ENCODE peak calls at places on chromosomes 7 and 10, in seven cellular contexts. X, Z, M, U, S, G and H are unnamed samples.

GRCh38 chr7:47786557-47787248 is 161.6 kb downstream of the PKD1L1 start:
- DNase-seq in M (peak; percentile 55), G (peak; percentile 84), X (peak; percentile 42), Z (peak; percentile 22), S (peak; percentile 100), U (no peak), H (peak; percentile 75)

GRCh38 chr7:93165447-93165846 is 17.3 kb upstream of the SAMD9L start:
- DNase-seq in U (no peak), S (no peak), Z (no peak), M (no peak), G (no peak), X (no peak), H (no peak)

GRCh38 chr7:128217030-128217805 is 23.9 kb upstream of the LEP start:
- DNase-seq in G (no peak), X (no peak), M (no peak), Z (no peak), S (peak; percentile 36), U (no peak), H (no peak)

GRCh38 chr10:131453772-131454634 is 142.5 kb upstream of the TCERG1L start:
- DNase-seq in U (peak; percentile 22), M (peak; percentile 86), Z (peak; percentile 68), X (peak; percentile 93), S (peak; percentile 40), G (peak; percentile 71), H (peak; percentile 76)

GRCh38 chr10:77230194-77230593 is 407.4 kb downstream of the KCNMA1 start:
- DNase-seq in Z (no peak), S (peak; percentile 18), X (no peak), M (no peak), U (no peak), G (no peak), H (no peak)

GRCh38 chr10:106913294-106913693 is 251.2 kb downstream of the SORCS1 start:
- DNase-seq in G (no peak), M (no peak), X (no peak), Z (no peak), S (no peak), U (no peak), H (no peak)

GRCh38 chr10:17199351-17199804 is 2.1 kb downstream of the TRDMT1 start:
- DNase-seq in S (no peak), X (no peak), U (no peak), G (no peak), Z (no peak), M (no peak), H (no peak)

GRCh38 chr10:47317251-47317650 is 5.0 kb upstream of the GDF2 start:
- DNase-seq in S (no peak), Z (no peak), U (no peak), M (no peak), G (no peak), X (no peak), H (no peak)

GRCh38 chr10:42984035-42984610 is 92.7 kb upstream of the RET start:
- DNase-seq in M (no peak), X (no peak), Z (peak; percentile 2), S (no peak), U (no peak), G (no peak), H (peak; percentile 47)

GRCh38 chr7:157024716-157025115 is 14.3 kb upstream of the MNX1 start:
- DNase-seq in U (no peak), Z (no peak), M (no peak), G (no peak), X (no peak), S (no peak), H (no peak)

GRCh38 chr10:8404721-8405120 is 350.2 kb downstream of the GATA3 start:
- DNase-seq in M (no peak), S (no peak), X (no peak), U (no peak), Z (no peak), G (no peak), H (no peak)

GRCh38 chr10:50600831-50601466 is 22.8 kb downstream of the SGMS1 start:
- DNase-seq in U (no peak), M (no peak), X (no peak), S (peak; percentile 14), Z (no peak), G (no peak), H (no peak)

GRCh38 chr7:79930604-79931003 is 204.0 kb upstream of the GNAI1 start:
- DNase-seq in S (no peak), G (no peak), M (no peak), X (no peak), Z (no peak), U (no peak), H (no peak)

GRCh38 chr10:71737356-71738172 is 18.0 kb upstream of the C10orf105 start:
- DNase-seq in Z (peak; percentile 27), S (no peak), G (no peak), M (no peak), U (no peak), X (no peak), H (no peak)

GRCh38 chr7:97179454-97180104 is 62.1 kb downstream of the SDHAF3 start:
- DNase-seq in Z (peak; percentile 28), M (peak; percentile 22), S (peak; percentile 66), U (peak; percentile 44), G (no peak), X (peak; percentile 38), H (no peak)

GRCh38 chr10:114266521-114266920 is 27.5 kb downstream of the VWA2 start:
- DNase-seq in S (no peak), G (no peak), Z (no peak), X (no peak), M (no peak), U (no peak), H (no peak)

GRCh38 chr7:17043012-17043877 is 161.5 kb upstream of the AGR3 start:
- DNase-seq in S (peak; percentile 58), Z (no peak), M (no peak), U (no peak), G (no peak), X (no peak), H (no peak)

GRCh38 chr7:81482600-81483186 is 287.2 kb downstream of the HGF start:
- DNase-seq in S (peak; percentile 57), U (no peak), X (no peak), Z (no peak), G (no peak), M (no peak), H (no peak)

GRCh38 chr7:23470290-23471089 is at the start of gene IGF2BP3:
- DNase-seq in X (no peak), U (peak; percentile 86), G (no peak), M (no peak), Z (peak; percentile 89), S (peak; percentile 98), H (no peak)

GRCh38 chr7:30556854-30557644 is 37.6 kb upstream of the GARS1 start:
- DNase-seq in U (no peak), X (no peak), S (no peak), G (no peak), Z (no peak), M (no peak), H (no peak)

GRCh38 chr7:126856691-126857291 is 395.9 kb downstream of the GRM8 start:
- DNase-seq in M (no peak), X (no peak), G (no peak), Z (no peak), S (peak; percentile 20), U (no peak), H (no peak)

GRCh38 chr10:91210435-91210834 is 10.0 kb upstream of the PCGF5 start:
- DNase-seq in M (no peak), G (no peak), Z (peak; percentile 80), S (no peak), X (no peak), U (no peak), H (no peak)

GRCh38 chr10:76942556-76943416 is 694.8 kb downstream of the KCNMA1 start:
- DNase-seq in U (no peak), G (no peak), Z (no peak), X (no peak), M (no peak), S (no peak), H (no peak)

GRCh38 chr7:123352957-123353356 is 153.2 kb upstream of the SLC13A1 start:
- DNase-seq in Z (no peak), U (no peak), S (no peak), X (no peak), M (no peak), G (no peak), H (no peak)

GRCh38 chr10:79947083-79947415 is 1.9 kb downstream of the SFTPD start:
- DNase-seq in U (no peak), S (no peak), Z (no peak), G (no peak), X (peak; percentile 4), M (no peak), H (peak; percentile 53)

GRCh38 chr7:81273601-81274397 is 354.9 kb upstream of the SEMA3C start:
- DNase-seq in M (no peak), Z (no peak), U (no peak), S (no peak), X (no peak), G (no peak), H (no peak)

GRCh38 chr10:95730233-95730632 is 25.7 kb upstream of the ENTPD1 start:
- DNase-seq in X (no peak), M (no peak), S (no peak), G (no peak), Z (no peak), U (no peak), H (no peak)

GRCh38 chr10:63133056-63133786 is at the start of gene NRBF2:
- DNase-seq in Z (peak; percentile 97), M (peak; percentile 92), G (peak; percentile 99), U (peak; percentile 95), X (peak; percentile 99), S (peak; percentile 99), H (peak; percentile 98)
- TF ChIP-seq CTCF in Z (no peak), M (no peak), G (no peak), U (no peak), X (no peak), S (peak; percentile 30), H (no peak)

GRCh38 chr10:119643306-119644214 is 7.6 kb upstream of the BAG3 start:
- DNase-seq in X (no peak), U (no peak), G (no peak), M (no peak), S (no peak), Z (no peak), H (no peak)
- TF ChIP-seq CTCF in X (no peak), U (no peak), G (no peak), M (no peak), S (no peak), Z (no peak), H (no peak)

DNA sequence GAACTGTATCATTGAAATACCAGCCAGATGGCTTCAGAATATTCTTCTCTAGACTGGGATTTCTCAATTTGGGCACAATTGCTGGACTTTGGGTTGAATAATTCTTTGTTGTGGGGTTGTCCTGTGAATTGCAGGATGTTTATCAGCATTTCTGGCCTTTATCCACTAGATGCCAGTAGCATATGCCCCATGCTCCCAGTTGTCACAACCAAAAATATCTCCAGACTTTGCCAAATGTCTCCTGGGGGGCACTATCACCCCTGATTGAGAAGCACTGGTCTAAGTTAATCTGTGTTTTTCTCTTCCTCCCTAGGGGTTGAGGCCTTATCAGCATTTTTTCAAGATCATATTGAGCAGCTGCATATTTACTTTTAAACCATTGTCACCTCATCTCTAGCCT is 204.9 kb upstream of the SP8 start:
- DNase-seq in S (no peak), M (no peak), U (no peak), X (no peak), Z (no peak), G (no peak), H (no peak)
- TF ChIP-seq CTCF in S (no peak), M (no peak), U (no peak), X (no peak), Z (peak; percentile 26), G (no peak), H (no peak)

DNA sequence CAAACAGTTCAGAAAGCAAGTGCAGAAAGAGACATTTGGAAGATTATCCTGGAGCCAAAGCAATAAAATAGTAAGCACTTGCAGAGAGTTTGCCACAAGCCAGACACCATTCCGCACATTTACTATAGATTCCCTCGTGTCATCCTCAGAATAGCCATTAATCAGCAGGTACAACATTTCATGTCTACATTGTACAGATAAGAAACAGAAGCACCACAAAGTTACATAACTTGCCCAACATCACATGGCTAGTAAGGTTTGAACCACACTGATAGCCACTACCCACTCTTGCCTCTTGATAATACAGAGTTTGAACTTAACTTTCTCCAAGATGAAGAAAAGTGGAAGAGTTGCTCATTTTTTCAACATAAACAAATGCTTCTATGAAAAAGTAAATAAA is 40.6 kb upstream of the GHITM start:
- DNase-seq in U (no peak), Z (no peak), M (no peak), S (no peak), X (no peak), G (no peak), H (no peak)
- TF ChIP-seq CTCF in U (no peak), Z (no peak), M (no peak), S (no peak), X (no peak), G (no peak), H (no peak)